ENCODE peak calls at places on chromosomes 6 and 20, in nine cellular contexts. T is AG04450, B is choroid plexus epithelial cell, N is GM12865, I is GM13977, Q is Calu3, G is esophagus muscularis mucosa, K is HL-60, D is breast epithelium. A is an unnamed sample.

GRCh38 chr20:44967207-44967807 is 995 bp downstream of the STK4 start:
- DNase-seq in B (peak; percentile 15), K (peak; percentile 78), G (no peak), N (peak; percentile 76), Q (no peak), I (no peak), D (no peak), T (no peak), A (peak; percentile 24)

GRCh38 chr6:139028242-139028657 is 295 bp upstream of the ABRACL start:
- DNase-seq in D (no peak), B (peak; percentile 7), I (peak; percentile 38), G (no peak), N (no peak), K (no peak), T (no peak), Q (no peak), A (no peak)

GRCh38 chr6:109397020-109397419 is 14.8 kb upstream of the CD164 start:
- DNase-seq in D (no peak), K (peak; percentile 16), T (no peak), Q (peak; percentile 20), N (no peak), I (no peak), B (peak; percentile 62), G (no peak), A (no peak)

GRCh38 chr20:57188576-57189079 is 77.8 kb downstream of the BMP7 start:
- DNase-seq in B (no peak), T (no peak), K (no peak), G (no peak), Q (no peak), D (no peak), N (no peak), I (no peak), A (no peak)

GRCh38 chr20:25237610-25238318 is 10.1 kb upstream of the PYGB start:
- DNase-seq in B (peak; percentile 99), I (no peak), Q (peak; percentile 60), T (peak; percentile 96), K (peak; percentile 68), N (peak; percentile 18), G (peak; percentile 94), D (peak; percentile 83), A (no peak)

GRCh38 chr6:110662468-110663211 is 152.6 kb downstream of the CDK19 start:
- DNase-seq in G (no peak), T (no peak), I (no peak), N (no peak), B (no peak), K (no peak), Q (no peak), D (no peak), A (no peak)

GRCh38 chr20:31934968-31935764 is 16.7 kb downstream of the PDRG1 start:
- DNase-seq in D (no peak), N (peak; percentile 11), Q (no peak), G (no peak), T (no peak), I (no peak), K (no peak), B (no peak), A (no peak)

GRCh38 chr20:1263853-1264252 is 2.2 kb upstream of the SNPH start:
- DNase-seq in N (no peak), D (no peak), I (no peak), G (no peak), Q (no peak), B (peak; percentile 44), T (no peak), K (no peak), A (no peak)

GRCh38 chr6:30914854-30915590 is 984 bp downstream of the VARS2 start:
- DNase-seq in B (no peak), G (no peak), K (peak; percentile 8), T (no peak), N (peak; percentile 23), D (no peak), Q (no peak), I (no peak), A (no peak)

GRCh38 chr6:106475280-106475679 is 114.8 kb downstream of the CRYBG1 start:
- DNase-seq in N (no peak), T (no peak), I (no peak), Q (no peak), G (no peak), D (no peak), K (no peak), B (no peak), A (no peak)

GRCh38 chr6:44527191-44527960 is 139.9 kb downstream of the CDC5L start:
- DNase-seq in B (no peak), Q (no peak), I (no peak), K (peak; percentile 89), N (no peak), T (no peak), D (no peak), G (peak; percentile 68), A (no peak)

GRCh38 chr20:58145506-58146080 is 82.9 kb downstream of the ANKRD60 start:
- DNase-seq in B (no peak), I (no peak), K (no peak), N (no peak), Q (no peak), G (no peak), T (no peak), D (no peak), A (no peak)

GRCh38 chr6:106702451-106703110 is 73.2 kb downstream of the QRSL1 start:
- DNase-seq in B (no peak), K (no peak), Q (no peak), T (no peak), D (no peak), I (peak; percentile 70), N (peak; percentile 89), G (no peak), A (peak; percentile 30)

GRCh38 chr6:166467436-166468000 is 84.8 kb upstream of the MPC1 start:
- DNase-seq in Q (no peak), N (no peak), D (no peak), B (no peak), G (no peak), I (no peak), T (no peak), K (no peak), A (no peak)

GRCh38 chr20:36454664-36455427 is 86.5 kb upstream of the MYL9 start:
- DNase-seq in T (no peak), Q (peak; percentile 46), N (no peak), K (no peak), B (no peak), G (no peak), I (no peak), D (peak; percentile 55), A (no peak)

DNA sequence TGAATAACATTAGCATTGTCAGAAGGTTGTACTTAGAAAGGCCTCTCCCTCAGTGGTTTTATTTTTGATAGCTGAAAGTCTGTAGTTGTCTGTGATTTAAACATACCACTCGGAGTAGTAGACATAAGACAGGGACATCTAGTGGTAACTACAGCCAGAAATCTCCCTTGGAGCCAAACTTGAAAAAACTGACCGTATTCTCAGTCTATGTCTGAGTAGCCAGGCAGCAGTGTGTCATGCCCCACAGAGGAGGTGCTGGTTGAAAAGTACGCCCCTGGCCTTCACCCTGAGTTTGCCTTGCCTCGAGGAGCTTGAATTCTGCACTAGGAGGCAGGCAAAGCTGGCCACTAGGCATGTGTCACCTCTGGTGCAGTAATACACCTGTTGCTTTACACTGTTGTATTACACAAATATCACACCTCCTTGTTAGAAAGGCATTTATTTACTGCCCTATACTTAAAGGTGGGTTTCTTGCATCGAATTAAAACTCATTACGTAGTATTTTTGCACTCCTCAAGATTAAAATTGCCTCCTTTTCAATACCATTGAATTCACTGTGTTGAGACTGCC is 20.8 kb downstream of the ZBTB2 start:
- DNase-seq in T (no peak), I (no peak), K (no peak), Q (no peak), D (no peak), N (no peak), G (no peak), B (peak; percentile 76), A (no peak)
- TF ChIP-seq CTCF in T (peak; percentile 35), I (no peak), K (no peak), Q (no peak), D (no peak), N (no peak), G (no peak), B (peak; percentile 64), A (no peak)

GRCh38 chr6:135115411-135116293 is 61.0 kb upstream of the HBS1L start:
- DNase-seq in T (no peak), G (no peak), Q (no peak), K (peak; percentile 79), D (no peak), I (no peak), B (no peak), N (peak; percentile 41), A (no peak)
- TF ChIP-seq CTCF in T (no peak), G (no peak), Q (no peak), K (no peak), D (no peak), I (no peak), B (no peak), N (no peak), A (no peak)

DNA sequence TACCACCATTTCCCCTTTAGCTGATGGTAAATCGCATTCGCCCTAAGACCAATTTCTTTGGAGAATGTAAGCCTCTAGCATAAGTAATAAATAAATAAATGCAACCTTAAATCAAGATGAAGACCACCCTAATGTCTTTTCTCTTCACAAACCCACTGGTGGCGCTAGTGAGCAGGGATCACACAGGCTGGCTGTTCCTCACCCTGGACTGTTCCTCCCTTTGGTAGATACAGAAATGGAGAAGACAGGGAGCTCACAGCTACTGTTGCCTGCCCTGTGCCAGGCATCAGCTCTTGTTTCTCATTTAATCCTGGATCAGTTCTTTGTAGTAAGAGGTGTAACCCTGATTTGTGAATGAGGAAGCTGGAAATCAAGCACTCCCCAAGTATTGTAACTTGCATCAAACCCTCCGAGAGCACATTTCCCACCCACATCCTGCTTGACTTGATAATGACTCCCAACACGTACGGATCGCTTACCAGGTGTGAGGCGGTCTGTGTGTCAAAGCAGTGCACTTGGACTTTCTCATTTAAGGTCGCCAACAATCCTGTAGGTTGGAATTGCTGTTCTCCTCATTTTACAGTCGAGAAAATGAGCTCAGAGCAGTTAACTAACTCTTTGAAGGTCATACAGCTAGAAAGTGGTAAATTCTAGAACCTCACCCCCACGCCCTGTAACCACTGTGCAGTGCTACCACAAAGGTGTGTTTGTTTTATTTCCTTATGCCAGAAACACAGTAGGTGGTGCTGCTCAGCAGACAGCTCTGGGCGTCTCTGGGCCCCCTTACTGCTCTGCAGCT is 236.2 kb downstream of the TSHZ2 start:
- DNase-seq in G (no peak), D (no peak), T (no peak), Q (no peak), N (no peak), I (no peak), B (no peak), K (no peak), A (no peak)
- TF ChIP-seq CTCF in G (no peak), D (no peak), T (no peak), Q (no peak), N (peak; percentile 19), I (peak; percentile 22), B (no peak), K (no peak), A (no peak)

DNA sequence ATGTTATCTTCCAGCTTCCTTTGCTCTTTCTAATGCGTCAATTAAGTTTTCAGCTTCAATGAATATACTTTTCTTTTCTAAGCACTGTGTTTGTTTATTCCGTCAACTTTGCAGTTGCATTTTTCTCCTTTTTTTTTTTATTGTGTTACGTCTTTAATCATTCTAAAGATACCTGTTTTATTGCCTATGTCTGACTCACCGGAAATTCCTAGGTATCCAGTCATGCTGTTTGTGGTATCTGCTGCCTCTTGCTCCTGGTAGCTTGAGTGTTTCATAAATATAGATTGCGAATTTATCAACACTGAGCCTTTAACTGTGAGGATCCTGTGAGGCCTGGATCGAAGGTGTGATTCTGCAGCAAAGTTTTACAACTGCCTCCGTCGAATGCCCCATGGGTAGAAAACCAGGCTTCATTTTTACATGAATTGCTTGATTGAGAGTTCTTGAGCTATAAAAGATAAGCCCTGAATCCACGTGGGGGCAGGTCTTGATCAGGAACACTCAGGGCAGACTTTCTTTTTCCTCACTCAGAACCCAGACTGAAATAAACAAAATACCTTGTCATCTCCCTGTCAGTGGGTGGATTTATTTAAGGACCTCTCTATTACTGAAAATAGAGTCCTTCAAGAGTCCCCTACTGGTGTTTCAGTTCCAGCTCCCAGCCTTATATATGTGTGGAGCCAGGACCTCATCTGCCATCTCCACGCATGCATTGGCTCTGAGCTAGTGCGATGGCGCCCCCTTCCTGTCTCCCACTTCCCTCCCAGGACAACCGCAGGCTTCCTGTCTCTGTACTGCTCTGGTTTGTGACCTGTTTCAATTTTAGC is 60.1 kb upstream of the LRRC1 start:
- DNase-seq in B (peak; percentile 77), G (peak; percentile 62), N (peak; percentile 32), K (peak; percentile 28), I (peak; percentile 11), T (peak; percentile 30), Q (peak; percentile 79), D (no peak), A (no peak)
- TF ChIP-seq CTCF in B (peak; percentile 62), G (no peak), N (peak; percentile 23), K (no peak), I (peak; percentile 36), T (peak; percentile 46), Q (peak; percentile 55), D (no peak), A (no peak)

A was measured in activated B cell treated with CpG ODN at 0.5 μM for 24 hours.